ENCODE peak calls at places on chromosomes 2 and 18, in five cellular contexts. W is IMR-90, A is colonic mucosa, O is adrenal gland, K is body of pancreas. X is an unnamed sample.

GRCh38 chr18:77071711-77072292 is 60.8 kb downstream of the MBP start:
- DNase-seq in A (no peak), W (peak; percentile 100), K (peak; percentile 51), O (no peak), X (peak; percentile 69)

GRCh38 chr18:36758001-36758400 is 70.8 kb downstream of the TPGS2 start:
- DNase-seq in O (no peak), W (peak; percentile 23), A (no peak), K (no peak), X (no peak)

GRCh38 chr2:99101697-99102096 is 39.8 kb upstream of the C2orf15 start:
- DNase-seq in A (no peak), K (no peak), O (no peak), W (peak; percentile 3), X (no peak)

GRCh38 chr2:165959371-165959770 is 5.8 kb upstream of the TTC21B start:
- DNase-seq in A (no peak), O (no peak), K (no peak), W (no peak), X (no peak)

GRCh38 chr2:237922641-237923361 is 44.0 kb upstream of the UBE2F start:
- DNase-seq in A (no peak), K (peak; percentile 57), O (no peak), W (no peak), X (peak; percentile 72)

GRCh38 chr2:49199266-49199665 is 45.0 kb upstream of the FSHR start:
- DNase-seq in A (no peak), W (no peak), K (no peak), O (no peak), X (no peak)

GRCh38 chr2:45691600-45691999 is 40.1 kb downstream of the PRKCE start:
- DNase-seq in W (no peak), A (no peak), K (no peak), O (no peak), X (no peak)

GRCh38 chr18:63962137-63962536 is 7.7 kb upstream of the SERPINB8 start:
- DNase-seq in O (no peak), W (no peak), K (no peak), A (no peak), X (no peak)

GRCh38 chr2:19669605-19670004 is 232.2 kb downstream of the TTC32 start:
- DNase-seq in K (no peak), A (no peak), W (no peak), O (no peak), X (no peak)

GRCh38 chr2:178531161-178531560 is 50.9 kb downstream of the PLEKHA3 start:
- DNase-seq in O (no peak), W (no peak), K (no peak), A (no peak), X (no peak)
- H3K4me3 ChIP-seq in O (no peak overlapping the region), W (no peak overlapping the region), K (no peak overlapping the region), A (no peak overlapping the region), X (no peak overlapping the region)

DNA sequence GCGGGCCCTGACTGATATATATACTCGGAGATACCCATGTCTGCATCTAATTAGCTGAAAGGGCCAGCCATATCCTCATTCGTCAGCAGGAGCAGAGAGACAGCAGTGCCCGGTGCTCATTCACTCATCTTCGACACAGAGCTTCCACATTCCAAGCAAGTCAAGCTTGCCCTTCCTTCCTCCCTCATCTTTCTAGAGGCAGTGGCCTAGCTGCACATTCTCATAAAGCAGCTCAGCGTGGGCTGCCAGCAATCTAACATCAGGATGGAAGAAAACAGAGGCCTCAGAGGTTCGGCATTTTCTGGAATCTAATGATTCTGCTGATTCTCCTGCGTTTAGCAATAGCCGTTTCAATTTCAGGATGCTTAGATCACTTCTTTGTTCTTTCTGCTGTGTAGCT is 68.8 kb downstream of the CLHC1 start:
- DNase-seq in O (no peak), W (peak; percentile 71), A (no peak), K (no peak), X (no peak)
- H3K4me3 ChIP-seq in O (no peak overlapping the region), W (no peak overlapping the region), A (no peak overlapping the region), K (no peak overlapping the region), X (no peak overlapping the region)

GRCh38 chr2:42118759-42119569 is 50.2 kb upstream of the EML4 start:
- DNase-seq in A (no peak), O (no peak), W (no peak), K (no peak), X (no peak)
- H3K4me3 ChIP-seq in A (no peak overlapping the region), O (no peak overlapping the region), W (no peak overlapping the region), K (no peak overlapping the region), X (no peak overlapping the region)

DNA sequence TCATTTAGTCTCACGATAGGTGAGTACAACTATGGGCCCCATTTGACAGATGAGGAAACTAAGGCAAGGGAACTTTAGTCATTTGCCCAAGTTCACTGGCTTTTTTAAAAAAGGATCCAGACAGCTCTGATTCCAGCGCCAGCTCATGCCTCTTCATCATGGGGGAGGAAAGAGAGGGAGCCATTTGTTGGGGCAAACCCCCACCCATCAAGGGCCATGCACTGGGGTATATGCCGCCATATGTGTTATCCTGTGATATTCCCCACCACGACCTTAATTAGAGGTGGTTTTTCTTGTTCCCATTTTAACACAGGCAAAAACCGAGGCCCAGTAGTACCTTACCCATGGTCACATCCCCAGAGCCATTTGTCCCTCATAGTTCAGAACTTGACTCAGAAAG is 649 bp upstream of the GPBAR1 start:
- DNase-seq in K (no peak), O (no peak), W (no peak), A (no peak), X (no peak)
- H3K4me3 ChIP-seq in K (no peak overlapping the region), O (no peak overlapping the region), W (no peak overlapping the region), A (no peak overlapping the region), X (no peak overlapping the region)

GRCh38 chr2:241932895-241933174 is 63.3 kb downstream of the RTP5 start:
- DNase-seq in W (no peak), O (no peak), A (no peak), K (no peak), X (peak; percentile 37)
- H3K4me3 ChIP-seq in W (no peak overlapping the region), O (no peak overlapping the region), A (no peak overlapping the region), K (no peak overlapping the region), X (no peak overlapping the region)

DNA sequence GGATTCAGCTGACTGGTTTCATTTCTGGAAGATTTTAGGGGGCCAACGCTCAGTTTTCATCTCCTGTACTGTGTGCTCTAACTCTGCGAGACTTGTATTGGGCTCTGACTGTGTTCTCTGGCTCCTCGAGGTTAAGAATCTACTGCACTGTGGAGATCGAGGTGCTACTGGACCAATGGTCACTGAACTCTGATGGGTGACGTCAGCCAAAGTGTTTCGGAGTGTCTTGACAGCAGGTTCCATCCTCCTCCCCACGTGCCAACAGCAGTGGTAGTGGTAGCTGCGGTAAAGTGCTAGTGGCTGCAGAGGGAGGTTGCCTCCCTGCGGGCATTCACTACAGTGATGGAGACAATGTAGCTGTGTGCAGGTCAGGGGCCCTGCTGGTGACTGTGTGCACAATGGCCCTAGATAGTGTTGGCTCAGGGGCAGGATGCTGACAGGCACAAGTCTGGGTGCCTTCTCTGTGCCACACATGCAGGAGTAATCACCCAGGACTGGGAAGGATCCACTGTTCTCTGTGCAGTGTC is 705.7 kb upstream of the DDX18 start:
- DNase-seq in W (no peak), K (no peak), O (no peak), A (no peak), X (no peak)
- H3K4me3 ChIP-seq in W (no peak overlapping the region), K (no peak overlapping the region), O (no peak overlapping the region), A (no peak overlapping the region), X (no peak overlapping the region)

GRCh38 chr2:68734176-68734575 is 435 bp upstream of the ARHGAP25 start:
- DNase-seq in K (no peak), A (no peak), O (no peak), W (no peak), X (no peak)

GRCh38 chr2:68736086-68736485 is 1.5 kb downstream of the ARHGAP25 start:
- DNase-seq in A (no peak), K (no peak), W (no peak), O (no peak), X (no peak)

GRCh38 chr2:68733365-68733764 is 1.2 kb upstream of the ARHGAP25 start:
- DNase-seq in O (no peak), A (no peak), K (no peak), W (no peak), X (no peak)

GRCh38 chr2:68732533-68732932 is 2.1 kb upstream of the ARHGAP25 start:
- DNase-seq in O (no peak), A (no peak), W (no peak), K (no peak), X (no peak)

DNA sequence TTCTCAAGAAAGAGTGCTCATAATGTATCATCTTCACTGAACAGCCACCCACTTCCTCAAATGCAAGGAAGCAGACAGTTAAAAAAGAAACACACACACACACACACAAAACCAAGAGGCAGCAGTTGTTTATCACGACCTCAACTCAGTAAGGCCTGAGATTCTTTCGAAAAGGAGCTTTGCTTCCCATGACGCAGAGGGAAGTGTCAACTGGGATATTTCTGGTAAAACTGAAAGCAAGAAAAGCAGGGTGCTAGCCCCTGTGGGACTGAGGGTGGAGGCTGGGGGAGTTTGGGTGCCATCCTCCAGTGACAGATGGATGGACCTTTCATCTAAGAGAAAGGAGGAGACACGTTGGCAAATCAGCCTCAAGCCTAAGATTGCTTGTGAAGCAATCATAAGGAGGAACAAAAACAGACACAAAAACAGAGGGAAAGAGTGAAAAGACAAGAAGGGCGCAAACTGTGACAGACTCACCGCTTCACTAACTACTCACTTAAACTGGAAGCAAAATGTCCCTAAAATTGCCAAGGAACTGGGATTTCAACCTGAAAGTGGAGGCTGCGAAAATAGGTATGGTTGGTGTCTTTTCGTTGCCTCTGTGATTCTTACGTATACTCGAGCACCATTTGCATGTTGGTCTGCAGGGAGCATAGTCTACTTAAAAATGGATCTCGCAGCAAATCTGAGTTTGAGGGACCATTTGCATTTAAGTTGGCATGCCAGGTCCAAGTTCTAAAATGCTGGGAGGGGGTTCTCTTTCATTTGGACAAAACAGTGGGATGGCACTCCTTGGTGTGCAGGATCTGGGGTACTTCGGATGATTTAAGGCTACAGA is at the start of gene ARHGAP25:
- DNase-seq in O (no peak), W (no peak), K (no peak), A (peak; percentile 19), X (no peak)
- H3K4me3 ChIP-seq in O (no peak within 1 kb of the TSS), W (no peak within 1 kb of the TSS), K (no peak within 1 kb of the TSS), A (peak within 1 kb of the TSS; percentile 19), X (no peak within 1 kb of the TSS)

DNA sequence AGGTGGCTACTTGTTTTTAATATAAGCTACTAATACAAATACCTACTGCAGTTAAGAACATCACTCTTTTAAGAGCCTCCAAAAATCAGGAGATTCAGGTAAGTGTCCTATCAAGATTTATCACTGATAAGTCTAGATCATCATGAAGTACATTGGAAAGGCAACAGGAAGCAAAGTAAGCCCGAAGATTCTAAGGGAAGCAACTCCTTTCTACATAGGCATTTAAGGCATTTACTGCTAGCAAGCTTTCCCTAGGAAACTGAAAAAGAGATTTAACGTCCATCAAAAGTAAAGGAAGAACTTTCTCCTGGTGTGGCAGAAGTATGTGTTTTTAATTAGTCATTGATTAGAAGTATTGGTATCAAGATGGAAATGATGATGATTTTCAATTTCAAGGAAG is 3.7 kb downstream of the STK17B start:
- DNase-seq in K (no peak), O (no peak), A (no peak), W (no peak), X (no peak)
- H3K4me3 ChIP-seq in K (no peak overlapping the region), O (no peak overlapping the region), A (peak overlapping the region; percentile 2), W (peak overlapping the region; percentile 9), X (no peak overlapping the region)

DNA sequence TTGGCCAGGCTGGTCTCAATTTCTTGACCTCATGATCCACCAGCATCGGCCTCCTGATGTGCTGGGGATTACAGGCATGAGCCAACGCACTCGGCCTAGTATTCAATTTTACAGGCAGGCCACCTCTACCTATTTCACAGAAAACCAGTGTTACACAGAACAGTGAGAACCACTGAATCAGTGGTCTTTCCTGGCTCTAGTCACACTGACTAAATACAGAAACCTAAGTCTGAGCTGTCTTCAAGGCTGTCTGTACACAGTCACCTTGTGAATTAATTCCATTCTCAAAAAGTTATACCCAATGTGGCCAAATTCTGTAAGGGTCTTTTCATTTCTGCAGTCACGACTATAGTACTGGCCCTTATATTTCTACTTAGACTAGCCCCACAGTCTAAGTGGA is 3.5 kb downstream of the RNF149 start:
- DNase-seq in O (no peak), W (no peak), A (no peak), K (no peak), X (no peak)
- H3K4me3 ChIP-seq in O (no peak overlapping the region), W (no peak overlapping the region), A (no peak overlapping the region), K (no peak overlapping the region), X (no peak overlapping the region)

X was measured in hepatocyte.